ENCODE peak calls at places on chromosomes 4 and X, in six cellular contexts. J is upper lobe of left lung, H is HCT116, Z is stomach, I is suprapubic skin, Q is endothelial cell of umbilical vein. G is an unnamed sample. For H3K27me3, the result is how much of the 10 kb centered on the place peaks cover.

GRCh38 chr4:3520276-3520675 is 11.9 kb downstream of the LRPAP1 start:
- DNase-seq in J (no peak), H (no peak), Z (no peak), I (no peak), Q (no peak), G (no peak)

GRCh38 chrX:68685722-68686683 is 38.5 kb downstream of the STARD8 start:
- DNase-seq in J (peak), H (no peak), Z (no peak), I (no peak), Q (peak), G (no peak)

GRCh38 chrX:69133561-69134542 is 31.4 kb downstream of the PJA1 start:
- DNase-seq in J (no peak), H (peak), Z (no peak), I (no peak), Q (peak), G (no peak)

GRCh38 chrX:129359269-129359668 is 164.0 kb downstream of the SMARCA1 start:
- DNase-seq in J (no peak), H (no peak), Z (no peak), I (no peak), Q (peak), G (no peak)

GRCh38 chr4:113049421-113050355 is at the start of gene ANK2:
- DNase-seq in J (no peak), H (no peak), Z (no peak), I (no peak), Q (no peak), G (no peak)

GRCh38 chr4:79467246-79467932 is 59.4 kb upstream of the GK2 start:
- DNase-seq in J (no peak), H (no peak), Z (no peak), I (no peak), Q (no peak), G (no peak)

GRCh38 chr4:61333490-61333889 is 133.4 kb downstream of the ADGRL3 start:
- DNase-seq in J (no peak), H (no peak), Z (no peak), I (no peak), Q (no peak), G (no peak)

GRCh38 chr4:101125045-101125713 is 222.1 kb downstream of the PPP3CA start:
- DNase-seq in J (no peak), H (no peak), Z (no peak), I (no peak), Q (no peak), G (no peak)

GRCh38 chr4:26192921-26193894 is 127.6 kb upstream of the RBPJ start:
- DNase-seq in J (no peak), H (no peak), Z (no peak), I (no peak), Q (no peak), G (no peak)

GRCh38 chrX:131821945-131822622 is 201.0 kb upstream of the STK26 start:
- DNase-seq in J (no peak), H (no peak), Z (peak), I (peak), Q (no peak), G (peak)

GRCh38 chr4:132275583-132276121 is 873.4 kb upstream of the PCDH10 start:
- DNase-seq in J (no peak), H (no peak), Z (no peak), I (no peak), Q (no peak), G (no peak)

GRCh38 chr4:56465599-56466295 is 1.7 kb upstream of the SRP72 start:
- DNase-seq in J (no peak), H (no peak), Z (no peak), I (no peak), Q (no peak), G (no peak)

GRCh38 chrX:74421181-74422028 is at the start of gene SLC16A2:
- DNase-seq in J (peak), H (no peak), Z (peak), I (peak), Q (peak), G (peak)

GRCh38 chr4:110508827-110509446 is 33.0 kb downstream of the ENPEP start:
- DNase-seq in J (no peak), H (no peak), Z (no peak), I (no peak), Q (peak), G (no peak)

GRCh38 chr4:113548303-113548702 is 213.2 kb downstream of the CAMK2D start:
- DNase-seq in J (no peak), H (no peak), Z (no peak), I (no peak), Q (peak), G (no peak)

GRCh38 chr4:145012841-145013240 is 85.2 kb downstream of the ANAPC10 start:
- DNase-seq in J (no peak), H (no peak), Z (no peak), I (no peak), Q (peak), G (no peak)

GRCh38 chr4:112885897-112886296 is 163.6 kb upstream of the ANK2 start:
- DNase-seq in J (no peak), H (no peak), Z (no peak), I (no peak), Q (no peak), G (no peak)

GRCh38 chr4:80694178-80694577 is 336.3 kb upstream of the BMP3 start:
- DNase-seq in J (no peak), H (no peak), Z (no peak), I (no peak), Q (no peak), G (no peak)

GRCh38 chr4:45453258-45453841 is 670.5 kb downstream of the GABRG1 start:
- DNase-seq in J (no peak), H (no peak), Z (no peak), I (no peak), Q (no peak), G (no peak)

GRCh38 chrX:150635952-150636351 is 57.2 kb upstream of the MTMR1 start:
- DNase-seq in J (no peak), H (no peak), Z (no peak), I (no peak), Q (peak), G (no peak)

GRCh38 chr4:76689079-76689817 is 208.7 kb downstream of the SOWAHB start:
- DNase-seq in J (peak), H (peak), Z (peak), I (no peak), Q (peak), G (no peak)

GRCh38 chr4:85825937-85826678 is 351.2 kb downstream of the ARHGAP24 start:
- DNase-seq in J (no peak), H (no peak), Z (peak), I (no peak), Q (peak), G (no peak)

GRCh38 chr4:54513231-54513630 is 144.5 kb upstream of the KIT start:
- DNase-seq in J (no peak), H (no peak), Z (no peak), I (no peak), Q (no peak), G (peak)

GRCh38 chr4:23814606-23815005 is 75.2 kb downstream of the PPARGC1A start:
- DNase-seq in J (no peak), H (no peak), Z (no peak), I (no peak), Q (no peak), G (no peak)

GRCh38 chr4:38980903-38981676 is 51.1 kb downstream of the TMEM156 start:
- DNase-seq in J (no peak), H (no peak), Z (no peak), I (no peak), Q (peak), G (no peak)

GRCh38 chr4:183407635-183408463 is 36.6 kb upstream of the CDKN2AIP start:
- DNase-seq in J (no peak), H (no peak), Z (no peak), I (peak), Q (no peak), G (no peak)

GRCh38 chr4:172270421-172270820 is 457.2 kb downstream of the GALNTL6 start:
- DNase-seq in J (no peak), H (no peak), Z (no peak), I (no peak), Q (no peak), G (no peak)

GRCh38 chrX:68462653-68463052 is 29.4 kb upstream of the OPHN1 start:
- DNase-seq in J (no peak), H (peak), Z (no peak), I (no peak), Q (peak), G (no peak)

GRCh38 chr4:121900132-121900983 is 30.1 kb upstream of the BBS7 start:
- DNase-seq in J (no peak), H (peak), Z (peak), I (no peak), Q (peak), G (no peak)

GRCh38 chrX:41596586-41596985 is 92.2 kb upstream of the GPR34 start:
- DNase-seq in J (no peak), H (no peak), Z (no peak), I (no peak), Q (no peak), G (no peak)

GRCh38 chr4:140163029-140163810 is 9.2 kb upstream of the MAML3 start:
- DNase-seq in J (no peak), H (no peak), Z (no peak), I (no peak), Q (peak), G (no peak)

GRCh38 chr4:111028829-111029228 is 406.0 kb upstream of the PITX2 start:
- DNase-seq in J (no peak), H (no peak), Z (no peak), I (no peak), Q (no peak), G (no peak)

GRCh38 chrX:107429090-107429489 is 20.4 kb upstream of the FRMPD3 start:
- DNase-seq in J (no peak), H (no peak), Z (no peak), I (no peak), Q (no peak), G (no peak)

GRCh38 chr4:169485791-169486742 is 126.3 kb downstream of the NEK1 start:
- DNase-seq in J (no peak), H (peak), Z (no peak), I (no peak), Q (peak), G (no peak)

GRCh38 chr4:3321295-3321889 is 28.6 kb downstream of the RGS12 start:
- DNase-seq in J (peak), H (no peak), Z (peak), I (peak), Q (no peak), G (peak)

GRCh38 chr4:139416073-139416673 is 37.7 kb upstream of the RAB33B start:
- DNase-seq in J (no peak), H (peak), Z (no peak), I (no peak), Q (peak), G (no peak)

GRCh38 chrX:71536285-71536684 is 3.4 kb downstream of the OGT start:
- DNase-seq in J (no peak), H (no peak), Z (no peak), I (no peak), Q (no peak), G (no peak)

GRCh38 chrX:23742174-23742692 is 843 bp downstream of the ACOT9 start:
- DNase-seq in J (no peak), H (no peak), Z (peak), I (peak), Q (peak), G (peak)

GRCh38 chrX:65877953-65878352 is 161.9 kb downstream of the VSIG4 start:
- DNase-seq in J (no peak), H (no peak), Z (no peak), I (no peak), Q (no peak), G (no peak)

GRCh38 chr4:121717680-121718237 is 21.0 kb upstream of the ANXA5 start:
- DNase-seq in J (no peak), H (no peak), Z (no peak), I (no peak), Q (no peak), G (no peak)

GRCh38 chr4:188042191-188042590 is 46.6 kb downstream of the ZFP42 start:
- DNase-seq in J (no peak), H (no peak), Z (no peak), I (no peak), Q (no peak), G (no peak)
- H3K27me3 ChIP-seq in J (under half), H (under half), Z (under half), I (under half), Q (under half), G (under half)

GRCh38 chr4:155405059-155405458 is 28.3 kb upstream of the MAP9 start:
- DNase-seq in J (no peak), H (no peak), Z (no peak), I (no peak), Q (no peak), G (no peak)
- TF ChIP-seq POLR2AphosphoS5 in J (no peak), H (no peak), Z (no peak), I (no peak), Q (no peak), G (no peak)

GRCh38 chr4:910366-911091 is 21.6 kb downstream of the GAK start:
- DNase-seq in J (peak), H (no peak), Z (no peak), I (no peak), Q (no peak), G (no peak)

GRCh38 chr4:912548-913279 is 19.4 kb downstream of the GAK start:
- DNase-seq in J (peak), H (no peak), Z (no peak), I (peak), Q (no peak), G (no peak)

GRCh38 chr4:911221-911751 is 20.8 kb downstream of the GAK start:
- DNase-seq in J (peak), H (no peak), Z (no peak), I (no peak), Q (no peak), G (no peak)

GRCh38 chr4:913280-913618 is 18.9 kb downstream of the GAK start:
- DNase-seq in J (no peak), H (no peak), Z (no peak), I (peak), Q (no peak), G (no peak)

DNA sequence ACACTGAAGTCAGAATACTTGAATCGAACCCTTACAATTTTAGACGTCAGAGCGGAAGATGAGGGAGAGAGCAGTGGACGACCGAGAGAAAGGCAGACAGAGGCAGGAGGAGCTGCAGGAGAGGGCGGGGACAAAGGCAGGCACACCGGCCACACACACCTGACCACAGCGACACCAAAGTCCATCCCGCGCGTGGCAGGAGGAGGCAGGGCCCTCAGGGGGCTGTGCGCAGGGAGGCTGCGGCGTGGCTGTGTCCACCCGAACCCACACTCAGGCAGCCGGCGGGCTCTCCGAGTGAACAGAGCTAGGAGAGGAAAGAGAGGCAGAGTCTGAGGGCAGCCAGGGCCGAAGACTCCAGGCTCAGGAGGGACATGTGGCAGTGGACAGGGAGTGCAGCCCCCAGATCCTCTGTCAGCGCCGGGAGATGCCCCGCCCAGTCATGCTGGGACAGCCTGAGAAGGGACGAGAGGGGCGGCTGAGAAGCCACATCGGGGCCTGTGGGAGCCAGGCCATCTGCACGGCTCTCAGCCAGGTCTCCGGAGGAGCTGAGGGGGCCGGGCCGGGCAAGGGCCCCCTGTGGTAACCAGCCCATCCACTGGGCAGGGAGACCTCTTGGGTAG is 20.1 kb downstream of the GAK start:
- DNase-seq in J (peak), H (no peak), Z (no peak), I (no peak), Q (no peak), G (no peak)
- H3K27ac ChIP-seq in J (peak), H (no peak), Z (peak), I (peak), Q (no peak), G (peak)

GRCh38 chrX:12903646-12904045 is 2.8 kb upstream of the TLR8 start:
- DNase-seq in J (no peak), H (no peak), Z (no peak), I (no peak), Q (no peak), G (no peak)
- H3K27me3 ChIP-seq in J (under half), H (under half), Z (under half), I (under half), Q (under half), G (under half)

GRCh38 chrX:78123190-78123589 is 16.3 kb downstream of the TAF9B start:
- DNase-seq in J (no peak), H (no peak), Z (no peak), I (no peak), Q (no peak), G (no peak)

GRCh38 chrX:78116365-78116764 is 12.3 kb downstream of the PGK1 start:
- DNase-seq in J (no peak), H (no peak), Z (no peak), I (no peak), Q (no peak), G (no peak)

GRCh38 chrX:78124304-78124703 is 15.1 kb downstream of the TAF9B start:
- DNase-seq in J (no peak), H (no peak), Z (no peak), I (no peak), Q (no peak), G (no peak)

GRCh38 chrX:78118628-78119027 is 14.6 kb downstream of the PGK1 start:
- DNase-seq in J (no peak), H (no peak), Z (no peak), I (no peak), Q (no peak), G (no peak)

DNA sequence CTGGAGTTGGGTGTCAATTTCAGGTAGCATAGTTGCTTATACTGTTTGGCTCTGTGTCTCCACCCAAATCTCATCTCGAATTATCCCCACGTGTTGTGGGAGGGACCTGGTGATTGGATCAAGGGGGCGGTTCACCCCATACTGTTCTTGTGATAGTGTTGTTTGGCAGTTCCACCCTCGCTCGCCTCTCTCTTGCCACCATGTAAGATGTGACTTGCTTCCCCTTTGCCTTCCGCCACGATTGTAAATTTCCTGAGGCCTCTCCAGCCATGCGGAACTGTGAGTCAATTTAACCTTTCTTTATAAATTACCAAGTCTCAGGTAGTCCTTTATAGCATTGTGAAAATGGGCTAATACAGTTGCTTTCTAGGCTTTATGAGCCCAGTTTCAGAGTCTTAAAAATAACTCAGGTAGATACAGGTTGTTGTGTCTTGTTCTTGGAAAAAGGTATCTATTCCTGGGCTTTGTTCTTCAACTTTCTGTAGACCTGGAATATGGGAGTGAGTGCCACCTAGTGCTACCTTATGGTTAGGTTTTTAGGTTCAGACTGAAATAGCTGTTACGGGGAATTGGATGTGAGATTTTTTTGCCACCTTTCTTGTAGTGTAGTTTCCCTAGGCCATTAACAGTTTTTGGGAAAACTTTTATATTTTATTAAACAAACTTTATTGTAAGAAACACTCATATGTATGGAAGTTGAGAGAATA is 15.6 kb downstream of the PGK1 start:
- DNase-seq in J (no peak), H (no peak), Z (no peak), I (no peak), Q (peak), G (no peak)
- TF ChIP-seq POLR2AphosphoS5 in J (no peak), H (no peak), Z (no peak), I (no peak), Q (no peak), G (no peak)

GRCh38 chr4:683247-683897 is 5.6 kb downstream of the SLC49A3 start:
- DNase-seq in J (peak), H (no peak), Z (no peak), I (no peak), Q (no peak), G (no peak)
- H3K27ac ChIP-seq in J (no peak), H (peak), Z (no peak), I (no peak), Q (no peak), G (no peak)

GRCh38 chr4:970046-970745 is 3.2 kb downstream of the DGKQ start:
- DNase-seq in J (peak), H (no peak), Z (no peak), I (no peak), Q (no peak), G (no peak)
- H3K27me3 ChIP-seq in J (under half), H (under half), Z (under half), I (under half), Q (under half), G (under half)

DNA sequence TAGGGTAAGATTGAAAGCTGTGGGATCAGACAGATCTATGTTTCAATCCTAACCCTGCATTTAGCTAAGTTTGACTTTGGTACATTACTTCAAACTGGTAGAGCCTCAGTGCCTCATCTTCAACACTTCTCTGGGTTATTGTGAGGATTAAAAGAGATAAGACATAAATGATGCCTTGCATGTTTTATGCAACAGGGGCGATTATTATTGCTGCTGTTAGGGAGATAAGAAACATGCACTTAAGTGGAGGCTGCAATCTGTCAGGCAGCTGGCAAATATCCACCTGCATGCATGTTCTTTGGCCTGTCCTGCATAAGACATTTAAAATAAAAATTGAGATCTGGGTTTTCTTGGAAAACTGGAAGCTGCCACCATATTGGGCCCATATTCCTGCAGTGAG is 24.6 kb downstream of the UNC5C start:
- DNase-seq in J (no peak), H (no peak), Z (no peak), I (no peak), Q (no peak), G (no peak)
- TF ChIP-seq POLR2AphosphoS5 in J (no peak), H (no peak), Z (no peak), I (no peak), Q (no peak), G (no peak)

G was measured in breast epithelium.